ENCODE peak calls at places on chromosomes 6 and 20, in five cellular contexts. One of them, this sample, is unnamed.

GRCh38 chr6:4308354-4308753 is 173.0 kb upstream of the ECI2 start:
- DNase-seq in OCI-LY7: no peak
- DNase-seq in fibroblast of mammary gland: no peak
- DNase-seq in lower leg skin: no peak
- DNase-seq in brain microvascular endothelial cell: no peak
- DNase-seq in this sample: no peak

GRCh38 chr20:36121981-36122930 is 32.3 kb upstream of the EPB41L1 start:
- DNase-seq in OCI-LY7: no peak
- DNase-seq in fibroblast of mammary gland: no peak
- DNase-seq in lower leg skin: peak
- DNase-seq in brain microvascular endothelial cell: no peak
- DNase-seq in this sample: no peak

GRCh38 chr6:169317441-169318202 is 64.0 kb upstream of the THBS2 start:
- DNase-seq in OCI-LY7: no peak
- DNase-seq in fibroblast of mammary gland: no peak
- DNase-seq in lower leg skin: no peak
- DNase-seq in brain microvascular endothelial cell: no peak
- DNase-seq in this sample: no peak

GRCh38 chr6:22457986-22458385 is 111.4 kb upstream of the HDGFL1 start:
- DNase-seq in OCI-LY7: no peak
- DNase-seq in fibroblast of mammary gland: no peak
- DNase-seq in lower leg skin: no peak
- DNase-seq in brain microvascular endothelial cell: no peak
- DNase-seq in this sample: no peak

GRCh38 chr6:145483191-145483996 is 251.9 kb downstream of the EPM2A start:
- DNase-seq in OCI-LY7: no peak
- DNase-seq in fibroblast of mammary gland: peak
- DNase-seq in lower leg skin: no peak
- DNase-seq in brain microvascular endothelial cell: no peak
- DNase-seq in this sample: peak

GRCh38 chr20:10469599-10469998 is 34.5 kb downstream of the SLX4IP start:
- DNase-seq in OCI-LY7: peak
- DNase-seq in fibroblast of mammary gland: peak
- DNase-seq in lower leg skin: peak
- DNase-seq in brain microvascular endothelial cell: peak
- DNase-seq in this sample: peak

GRCh38 chr6:41970436-41970846 is 28.8 kb upstream of the CCND3 start:
- DNase-seq in OCI-LY7: peak
- DNase-seq in fibroblast of mammary gland: peak
- DNase-seq in lower leg skin: peak
- DNase-seq in brain microvascular endothelial cell: peak
- DNase-seq in this sample: peak

GRCh38 chr6:113699239-113699638 is 157.9 kb upstream of the MARCKS start:
- DNase-seq in OCI-LY7: no peak
- DNase-seq in fibroblast of mammary gland: no peak
- DNase-seq in lower leg skin: no peak
- DNase-seq in brain microvascular endothelial cell: no peak
- DNase-seq in this sample: no peak

GRCh38 chr20:1711266-1711665 is 53.7 kb upstream of the SIRPG start:
- DNase-seq in OCI-LY7: no peak
- DNase-seq in fibroblast of mammary gland: no peak
- DNase-seq in lower leg skin: no peak
- DNase-seq in brain microvascular endothelial cell: no peak
- DNase-seq in this sample: no peak

GRCh38 chr6:169048185-169048584 is 205.5 kb downstream of the THBS2 start:
- DNase-seq in OCI-LY7: no peak
- DNase-seq in fibroblast of mammary gland: no peak
- DNase-seq in lower leg skin: no peak
- DNase-seq in brain microvascular endothelial cell: no peak
- DNase-seq in this sample: no peak

GRCh38 chr6:21780144-21780543 is 186.6 kb downstream of the SOX4 start:
- DNase-seq in OCI-LY7: no peak
- DNase-seq in fibroblast of mammary gland: no peak
- DNase-seq in lower leg skin: no peak
- DNase-seq in brain microvascular endothelial cell: no peak
- DNase-seq in this sample: no peak

GRCh38 chr6:46220351-46221220 is 49.8 kb upstream of the ENPP5 start:
- DNase-seq in OCI-LY7: peak
- DNase-seq in fibroblast of mammary gland: no peak
- DNase-seq in lower leg skin: no peak
- DNase-seq in brain microvascular endothelial cell: no peak
- DNase-seq in this sample: no peak

GRCh38 chr20:23136893-23137745 is 51.0 kb upstream of the CD93 start:
- DNase-seq in OCI-LY7: no peak
- DNase-seq in fibroblast of mammary gland: no peak
- DNase-seq in lower leg skin: no peak
- DNase-seq in brain microvascular endothelial cell: no peak
- DNase-seq in this sample: no peak

GRCh38 chr20:5735845-5736530 is 14.2 kb upstream of the SHLD1 start:
- DNase-seq in OCI-LY7: no peak
- DNase-seq in fibroblast of mammary gland: no peak
- DNase-seq in lower leg skin: no peak
- DNase-seq in brain microvascular endothelial cell: no peak
- DNase-seq in this sample: peak

GRCh38 chr6:32108094-32108627 is 977 bp downstream of the TNXB start:
- DNase-seq in OCI-LY7: no peak
- DNase-seq in fibroblast of mammary gland: peak
- DNase-seq in lower leg skin: peak
- DNase-seq in brain microvascular endothelial cell: no peak
- DNase-seq in this sample: peak

GRCh38 chr6:106359989-106360409 is 518 bp upstream of the CRYBG1 start:
- DNase-seq in OCI-LY7: no peak
- DNase-seq in fibroblast of mammary gland: no peak
- DNase-seq in lower leg skin: no peak
- DNase-seq in brain microvascular endothelial cell: no peak
- DNase-seq in this sample: no peak
- H3K4me3 ChIP-seq in OCI-LY7: no peak
- H3K4me3 ChIP-seq in fibroblast of mammary gland: no peak
- H3K4me3 ChIP-seq in lower leg skin: no peak
- H3K4me3 ChIP-seq in brain microvascular endothelial cell: peak
- H3K4me3 ChIP-seq in this sample: peak

GRCh38 chr6:109456283-109456583 is 661 bp upstream of the MICAL1 start:
- DNase-seq in OCI-LY7: no peak
- DNase-seq in fibroblast of mammary gland: no peak
- DNase-seq in lower leg skin: no peak
- DNase-seq in brain microvascular endothelial cell: no peak
- DNase-seq in this sample: no peak

GRCh38 chr6:109456710-109457595 is 1.4 kb upstream of the MICAL1 start:
- DNase-seq in OCI-LY7: no peak
- DNase-seq in fibroblast of mammary gland: peak
- DNase-seq in lower leg skin: peak
- DNase-seq in brain microvascular endothelial cell: no peak
- DNase-seq in this sample: peak

GRCh38 chr6:109455161-109455501 is 441 bp downstream of the MICAL1 start:
- DNase-seq in OCI-LY7: peak
- DNase-seq in fibroblast of mammary gland: no peak
- DNase-seq in lower leg skin: no peak
- DNase-seq in brain microvascular endothelial cell: no peak
- DNase-seq in this sample: no peak

GRCh38 chr6:109454483-109455160 is 950 bp downstream of the MICAL1 start:
- DNase-seq in OCI-LY7: peak
- DNase-seq in fibroblast of mammary gland: no peak
- DNase-seq in lower leg skin: peak
- DNase-seq in brain microvascular endothelial cell: peak
- DNase-seq in this sample: peak

GRCh38 chr6:109455502-109456282 is at the start of gene MICAL1:
- DNase-seq in OCI-LY7: peak
- DNase-seq in fibroblast of mammary gland: no peak
- DNase-seq in lower leg skin: peak
- DNase-seq in brain microvascular endothelial cell: peak
- DNase-seq in this sample: peak
- TF ChIP-seq CTCF in OCI-LY7: peak
- TF ChIP-seq CTCF in fibroblast of mammary gland: peak
- TF ChIP-seq CTCF in lower leg skin: no peak
- TF ChIP-seq CTCF in brain microvascular endothelial cell: peak
- TF ChIP-seq CTCF in this sample: peak

DNA sequence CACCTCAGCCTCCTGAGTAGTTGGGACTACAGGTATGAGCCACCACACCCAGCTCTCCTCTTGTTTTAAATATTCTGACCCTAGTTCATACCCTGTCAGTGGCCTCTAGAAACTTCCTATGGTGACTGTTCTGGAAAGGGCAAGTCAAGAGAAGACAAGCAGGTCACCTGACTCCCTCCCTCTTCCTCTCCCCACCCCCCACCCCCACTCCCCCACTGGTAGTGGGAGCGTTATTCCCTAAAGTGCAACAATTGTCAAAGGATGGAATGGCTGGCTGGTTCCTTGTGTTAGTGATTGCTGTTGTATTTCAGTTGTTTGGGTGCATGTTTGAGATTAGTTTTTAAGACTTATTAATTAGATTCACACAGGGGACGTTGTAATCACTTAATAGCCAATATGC is 136.1 kb downstream of the CARMIL1 start:
- DNase-seq in OCI-LY7: no peak
- DNase-seq in fibroblast of mammary gland: no peak
- DNase-seq in lower leg skin: no peak
- DNase-seq in brain microvascular endothelial cell: no peak
- DNase-seq in this sample: no peak
- H3K4me3 ChIP-seq in OCI-LY7: no peak
- H3K4me3 ChIP-seq in fibroblast of mammary gland: no peak
- H3K4me3 ChIP-seq in lower leg skin: no peak
- H3K4me3 ChIP-seq in brain microvascular endothelial cell: no peak
- H3K4me3 ChIP-seq in this sample: no peak

DNA sequence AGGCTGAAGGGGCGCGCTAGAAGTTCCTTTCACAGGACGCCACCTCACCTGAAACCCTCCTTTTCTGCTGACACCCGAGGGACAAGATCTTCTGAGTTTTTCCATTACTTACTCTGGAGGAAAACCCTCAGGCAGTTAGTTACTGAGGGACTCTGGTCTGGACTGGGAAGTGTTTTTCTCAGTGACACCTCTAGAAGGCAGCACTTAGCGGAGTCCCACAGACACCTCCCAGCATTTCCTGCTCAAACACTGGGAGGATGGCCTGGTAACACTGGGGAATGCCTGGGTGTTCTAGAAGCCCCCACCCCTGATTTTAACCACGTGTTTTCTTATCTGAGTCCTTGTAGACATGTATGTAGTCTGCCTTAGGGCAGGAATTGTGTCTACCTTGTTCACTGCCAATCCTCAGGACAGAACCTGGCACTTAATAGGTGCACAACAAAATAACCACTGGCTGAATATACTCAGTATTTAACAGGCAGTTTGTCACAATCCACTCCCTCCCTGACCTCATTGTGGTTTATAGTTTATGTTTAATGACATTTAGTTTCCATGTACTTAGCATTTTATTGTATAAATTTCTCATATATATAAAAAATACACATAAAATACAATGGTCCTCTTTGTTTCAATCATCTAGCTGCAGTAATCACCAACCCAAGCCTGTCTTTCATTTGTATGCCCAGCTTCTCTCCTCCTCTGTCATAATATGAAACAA is 4.8 kb downstream of the GSTA3 start:
- DNase-seq in OCI-LY7: peak
- DNase-seq in fibroblast of mammary gland: peak
- DNase-seq in lower leg skin: no peak
- DNase-seq in brain microvascular endothelial cell: no peak
- DNase-seq in this sample: peak
- TF ChIP-seq CTCF in OCI-LY7: peak
- TF ChIP-seq CTCF in fibroblast of mammary gland: peak
- TF ChIP-seq CTCF in lower leg skin: no peak
- TF ChIP-seq CTCF in brain microvascular endothelial cell: peak
- TF ChIP-seq CTCF in this sample: peak

GRCh38 chr6:98832282-98833100 is 1.9 kb upstream of the POU3F2 start:
- DNase-seq in OCI-LY7: no peak
- DNase-seq in fibroblast of mammary gland: peak
- DNase-seq in lower leg skin: no peak
- DNase-seq in brain microvascular endothelial cell: peak
- DNase-seq in this sample: peak
- H3K4me3 ChIP-seq in OCI-LY7: no peak
- H3K4me3 ChIP-seq in fibroblast of mammary gland: peak
- H3K4me3 ChIP-seq in lower leg skin: peak
- H3K4me3 ChIP-seq in brain microvascular endothelial cell: peak
- H3K4me3 ChIP-seq in this sample: peak

GRCh38 chr6:127539292-127539691 is 20.2 kb upstream of the MTCL3 start:
- DNase-seq in OCI-LY7: peak
- DNase-seq in fibroblast of mammary gland: peak
- DNase-seq in lower leg skin: no peak
- DNase-seq in brain microvascular endothelial cell: no peak
- DNase-seq in this sample: no peak
- TF ChIP-seq CTCF in OCI-LY7: peak
- TF ChIP-seq CTCF in fibroblast of mammary gland: peak
- TF ChIP-seq CTCF in lower leg skin: no peak
- TF ChIP-seq CTCF in brain microvascular endothelial cell: no peak
- TF ChIP-seq CTCF in this sample: peak

GRCh38 chr6:100518588-100518987 is 53.9 kb upstream of the SIM1 start:
- DNase-seq in OCI-LY7: no peak
- DNase-seq in fibroblast of mammary gland: no peak
- DNase-seq in lower leg skin: no peak
- DNase-seq in brain microvascular endothelial cell: no peak
- DNase-seq in this sample: no peak
- H3K4me3 ChIP-seq in OCI-LY7: no peak
- H3K4me3 ChIP-seq in fibroblast of mammary gland: no peak
- H3K4me3 ChIP-seq in lower leg skin: no peak
- H3K4me3 ChIP-seq in brain microvascular endothelial cell: no peak
- H3K4me3 ChIP-seq in this sample: no peak

DNA sequence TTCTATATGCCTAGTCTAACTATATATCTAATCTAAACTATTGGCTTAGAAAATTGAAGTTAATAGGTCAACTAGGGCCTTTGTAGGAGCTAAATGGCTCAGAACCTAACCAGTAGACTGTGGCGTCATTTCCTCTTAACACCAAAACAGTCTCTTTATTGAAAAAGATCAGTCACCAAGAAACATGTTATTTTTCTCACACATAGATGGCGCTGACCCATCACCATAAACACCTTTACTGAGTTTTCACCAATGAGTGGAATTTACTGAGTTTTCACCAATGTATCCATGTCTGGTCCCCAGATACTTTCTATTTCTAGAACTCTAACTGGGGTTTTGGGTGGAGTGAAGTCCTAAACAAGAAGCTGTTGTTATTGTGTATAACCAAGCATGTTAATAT is 636.0 kb downstream of the BCKDHB start:
- DNase-seq in OCI-LY7: peak
- DNase-seq in fibroblast of mammary gland: peak
- DNase-seq in lower leg skin: no peak
- DNase-seq in brain microvascular endothelial cell: peak
- DNase-seq in this sample: peak
- TF ChIP-seq CTCF in OCI-LY7: peak
- TF ChIP-seq CTCF in fibroblast of mammary gland: peak
- TF ChIP-seq CTCF in lower leg skin: no peak
- TF ChIP-seq CTCF in brain microvascular endothelial cell: peak
- TF ChIP-seq CTCF in this sample: peak